ENCODE peak calls at places on chromosomes 1 and 21, in four cellular contexts. D is colonic mucosa, G is uterus, L is Calu3. Y is an unnamed sample.
A peak's percentile ranks its signal among the peaks of the same experiment; 100 is the strongest.

GRCh38 chr1:53048960-53049573 is 12.9 kb upstream of the PODN start:
- DNase-seq in G (no peak), D (no peak), L (no peak), Y (no peak)

GRCh38 chr1:167633258-167633944 is 3.4 kb downstream of the RCSD1 start:
- DNase-seq in L (no peak), D (no peak), G (no peak), Y (no peak)

GRCh38 chr1:953524-954320 is 5.3 kb downstream of the NOC2L start:
- DNase-seq in L (no peak), D (no peak), G (no peak), Y (no peak)

GRCh38 chr21:15443740-15444117 is 286.1 kb upstream of the USP25 start:
- DNase-seq in L (no peak), G (no peak), D (no peak), Y (no peak)

GRCh38 chr1:24925082-24925779 is 4.8 kb downstream of the RUNX3 start:
- DNase-seq in G (no peak), D (no peak), L (no peak), Y (no peak)

GRCh38 chr1:153532161-153532560 is 3.6 kb downstream of the S100A6 start:
- DNase-seq in L (no peak), G (no peak), D (no peak), Y (no peak)

GRCh38 chr1:192601145-192602048 is 25.8 kb downstream of the RGS1 start:
- DNase-seq in G (no peak), L (no peak), D (no peak), Y (no peak)

GRCh38 chr1:172698224-172698623 is 39.3 kb downstream of the FASLG start:
- DNase-seq in L (no peak), D (no peak), G (no peak), Y (no peak)

GRCh38 chr1:223844962-223845809 is 561 bp downstream of the TP53BP2 start:
- DNase-seq in D (peak; percentile 57), L (peak; percentile 60), G (peak; percentile 66), Y (no peak)

GRCh38 chr1:216224233-216224632 is 199.0 kb downstream of the USH2A start:
- DNase-seq in G (no peak), L (no peak), D (no peak), Y (no peak)

GRCh38 chr1:76153856-76154212 is 79.3 kb downstream of the ST6GALNAC3 start:
- DNase-seq in D (no peak), L (no peak), G (no peak), Y (no peak)

GRCh38 chr1:91555074-91555730 is 54.6 kb downstream of the CDC7 start:
- DNase-seq in G (no peak), L (no peak), D (no peak), Y (no peak)

GRCh38 chr21:43306391-43306790 is 120.5 kb downstream of the SIK1 start:
- DNase-seq in D (no peak), L (no peak), G (no peak), Y (no peak)

GRCh38 chr21:34092241-34092921 is 19.0 kb downstream of the MRPS6 start:
- DNase-seq in G (no peak), L (no peak), D (no peak), Y (no peak)

GRCh38 chr1:235971020-235971419 is 93.9 kb downstream of the NID1 start:
- DNase-seq in D (no peak), L (no peak), G (no peak), Y (no peak)

GRCh38 chr1:29245261-29245660 is 8.9 kb downstream of the PTPRU start:
- DNase-seq in L (no peak), G (no peak), D (no peak), Y (no peak)

GRCh38 chr1:94316183-94316582 is 78.8 kb upstream of the ARHGAP29 start:
- DNase-seq in G (no peak), L (no peak), D (no peak), Y (no peak)

GRCh38 chr21:43778469-43779335 is 2.6 kb upstream of the CSTB start:
- DNase-seq in G (no peak), L (peak; percentile 49), D (peak; percentile 29), Y (no peak)

GRCh38 chr1:228293393-228293792 is 85.5 kb downstream of the OBSCN start:
- DNase-seq in D (no peak), G (no peak), L (no peak), Y (no peak)

GRCh38 chr1:10433790-10434189 is 3.6 kb downstream of the CENPS start:
- DNase-seq in L (no peak), D (no peak), G (no peak), Y (no peak)

DNA sequence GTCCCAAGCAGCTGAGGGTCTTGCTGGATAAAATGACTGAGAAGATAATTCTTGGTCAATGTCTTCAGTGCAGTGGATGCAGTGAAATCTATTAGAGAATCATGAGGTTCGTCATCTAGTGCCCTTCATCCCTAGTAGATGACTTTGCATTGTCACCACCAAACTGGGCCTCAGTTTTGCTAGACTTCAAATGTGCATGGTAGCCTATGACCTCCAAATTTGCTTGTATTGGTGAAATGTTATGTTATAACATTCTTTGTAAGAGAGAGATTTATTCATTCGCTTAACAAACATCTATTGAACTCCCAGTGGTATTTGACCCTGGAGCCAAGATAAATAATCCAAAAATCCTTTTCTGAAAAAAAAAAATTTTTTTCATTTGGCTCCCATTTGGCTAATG is 183.8 kb downstream of the LMX1A start:
- DNase-seq in L (no peak), G (no peak), D (no peak), Y (no peak)
- TF ChIP-seq CTCF in L (no peak), G (no peak), D (no peak), Y (no peak)

DNA sequence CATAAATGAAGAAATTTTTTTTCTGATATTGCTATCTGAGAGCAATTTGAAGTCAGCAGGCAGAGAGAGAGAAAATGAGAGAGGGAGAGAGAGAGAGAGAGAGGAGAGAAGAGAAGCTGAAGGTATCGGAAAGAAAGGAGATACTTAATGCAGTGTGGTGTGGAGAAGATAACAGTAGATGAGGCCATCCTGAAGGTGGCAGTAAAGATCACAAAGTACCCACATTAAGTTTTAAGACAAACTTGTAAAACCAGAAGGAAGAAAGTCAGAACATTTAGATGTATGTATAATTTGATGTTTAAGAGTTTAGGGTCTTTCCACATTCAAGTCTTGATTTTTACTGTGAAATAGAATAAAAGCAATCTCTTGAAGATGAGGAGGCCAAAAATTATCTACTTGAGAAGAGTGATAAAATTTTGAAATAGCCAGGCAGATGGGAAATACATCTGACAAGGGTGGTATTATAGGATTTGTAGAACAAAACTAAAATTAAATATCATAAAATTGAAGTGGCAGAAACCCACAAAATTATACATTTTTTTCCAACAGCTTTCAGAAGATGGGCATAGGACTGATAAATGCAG is 1753.4 kb downstream of the MRPL39 start:
- DNase-seq in D (no peak), L (peak; percentile 1), G (no peak), Y (no peak)
- TF ChIP-seq CTCF in D (no peak), L (no peak), G (peak; percentile 26), Y (peak; percentile 28)

DNA sequence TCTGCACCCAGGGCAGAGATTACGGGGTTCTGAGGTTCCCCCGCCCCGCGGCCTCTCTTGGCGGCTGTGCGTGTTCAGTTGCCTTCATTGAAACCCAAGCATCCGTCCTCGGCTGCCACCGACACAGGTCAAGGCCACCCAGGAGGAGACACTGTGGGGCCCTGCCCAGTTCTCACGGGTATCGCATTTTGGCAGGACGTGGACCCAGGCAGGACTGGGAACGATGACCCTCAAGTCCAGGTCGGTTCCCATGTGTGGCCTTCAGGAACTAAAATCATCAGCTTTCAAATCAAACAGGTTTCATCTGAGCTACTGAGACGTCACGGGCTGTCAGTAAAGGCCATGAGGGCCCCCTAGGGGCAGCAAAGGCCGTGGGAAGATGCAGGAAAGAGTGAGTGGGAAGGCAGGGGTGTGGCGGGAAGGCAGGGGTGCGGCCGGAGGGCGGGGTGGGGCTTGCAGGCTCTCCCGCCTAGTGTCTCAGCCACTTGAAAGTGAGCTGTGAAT is 7.0 kb upstream of the C1orf174 start:
- DNase-seq in G (no peak), D (peak; percentile 39), L (no peak), Y (no peak)
- TF ChIP-seq CTCF in G (no peak), D (no peak), L (no peak), Y (no peak)

DNA sequence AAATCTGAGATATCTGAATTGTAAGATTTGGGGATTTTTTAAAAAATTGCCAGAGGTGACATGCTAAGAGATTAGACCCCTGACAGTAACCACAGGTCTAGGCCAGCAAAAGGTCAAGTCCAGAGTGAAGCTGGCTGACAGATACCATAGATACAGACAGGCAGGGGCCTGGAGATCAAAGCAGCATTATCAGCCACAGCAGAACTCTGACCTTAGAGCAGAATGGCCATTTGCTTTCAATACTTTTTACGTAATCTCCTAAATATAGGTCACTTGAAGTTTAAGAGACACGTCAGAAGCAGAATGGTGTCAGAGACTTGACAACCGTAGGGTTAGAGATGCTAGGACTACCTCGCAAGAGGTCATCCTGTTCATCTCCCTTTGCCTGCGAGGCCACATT is 40.8 kb upstream of the RXRG start:
- DNase-seq in L (no peak), D (no peak), G (no peak), Y (no peak)
- TF ChIP-seq CTCF in L (no peak), D (no peak), G (no peak), Y (no peak)

GRCh38 chr1:22452401-22452963 is 831 bp downstream of the ZBTB40 start:
- DNase-seq in L (no peak), G (no peak), D (no peak), Y (no peak)
- TF ChIP-seq CTCF in L (no peak), G (no peak), D (no peak), Y (no peak)

GRCh38 chr1:67856921-67857320 is 23.7 kb upstream of the GNG12 start:
- DNase-seq in L (no peak), G (no peak), D (no peak), Y (no peak)
- TF ChIP-seq CTCF in L (no peak), G (no peak), D (no peak), Y (no peak)

GRCh38 chr1:2466834-2467554 is 9.1 kb upstream of the PLCH2 start:
- DNase-seq in L (peak; percentile 21), D (peak; percentile 26), G (no peak), Y (no peak)
- TF ChIP-seq CTCF in L (no peak), D (no peak), G (no peak), Y (no peak)

GRCh38 chr1:218281285-218281684 is 3.8 kb upstream of the RRP15 start:
- DNase-seq in D (no peak), G (no peak), L (no peak), Y (no peak)
- TF ChIP-seq CTCF in D (no peak), G (no peak), L (no peak), Y (no peak)

GRCh38 chr1:109782927-109783326 is 19.2 kb upstream of the EPS8L3 start:
- DNase-seq in L (no peak), G (no peak), D (no peak), Y (no peak)
- TF ChIP-seq CTCF in L (no peak), G (no peak), D (no peak), Y (no peak)